ENCODE peak calls at places on chromosome 11, in four cellular contexts. D, H, W and E are unnamed samples.

GRCh38 chr11:99973993-99974392 is 713.1 kb upstream of the ARHGAP42 start:
- DNase-seq in D (no peak), H (no peak), W (no peak), E (no peak)

GRCh38 chr11:124736738-124737137 is 3.0 kb upstream of the NRGN start:
- DNase-seq in D (no peak), H (no peak), W (no peak), E (no peak)

GRCh38 chr11:17473071-17473744 is 3.4 kb downstream of the ABCC8 start:
- DNase-seq in D (no peak), H (no peak), W (peak), E (peak)

GRCh38 chr11:127105578-127105977 is 105.0 kb upstream of the KIRREL3 start:
- DNase-seq in D (no peak), H (no peak), W (no peak), E (no peak)

GRCh38 chr11:46120361-46120710 is 918 bp downstream of the PHF21A start:
- DNase-seq in D (peak), H (no peak), W (no peak), E (no peak)

GRCh38 chr11:68480855-68481510 is 20.4 kb downstream of the PPP6R3 start:
- DNase-seq in D (no peak), H (no peak), W (peak), E (no peak)

GRCh38 chr11:63592975-63593395 is 21.2 kb downstream of the PLAAT3 start:
- DNase-seq in D (no peak), H (no peak), W (peak), E (no peak)

GRCh38 chr11:65643971-65644370 is 6.1 kb downstream of the SIPA1 start:
- DNase-seq in D (no peak), H (no peak), W (no peak), E (no peak)

GRCh38 chr11:45411221-45411946 is 125.2 kb upstream of the SYT13 start:
- DNase-seq in D (no peak), H (no peak), W (peak), E (no peak)

GRCh38 chr11:65863889-65864757 is 3.9 kb downstream of the MUS81 start:
- DNase-seq in D (peak), H (no peak), W (no peak), E (no peak)

GRCh38 chr11:32430586-32431357 is 4.6 kb downstream of the WT1 start:
- DNase-seq in D (no peak), H (no peak), W (no peak), E (peak)

GRCh38 chr11:105202844-105203548 is 63.4 kb upstream of the CARD18 start:
- DNase-seq in D (no peak), H (no peak), W (no peak), E (peak)

GRCh38 chr11:109745996-109746625 is 324.1 kb downstream of the C11orf87 start:
- DNase-seq in D (no peak), H (no peak), W (no peak), E (no peak)

GRCh38 chr11:17915500-17916143 is 97.2 kb downstream of the SERGEF start:
- DNase-seq in D (no peak), H (no peak), W (no peak), E (no peak)

GRCh38 chr11:26993965-26994446 is at the start of gene FIBIN:
- DNase-seq in D (no peak), H (no peak), W (peak), E (peak)

GRCh38 chr11:111335596-111335995 is 37.2 kb downstream of the POU2AF3 start:
- DNase-seq in D (no peak), H (no peak), W (no peak), E (no peak)

GRCh38 chr11:7592706-7593105 is 78.9 kb downstream of the PPFIBP2 start:
- DNase-seq in D (peak), H (peak), W (peak), E (no peak)

GRCh38 chr11:57775474-57775873 is 13.9 kb downstream of the CTNND1 start:
- DNase-seq in D (no peak), H (no peak), W (no peak), E (no peak)

GRCh38 chr11:93567406-93567819 is 24.2 kb upstream of the SMCO4 start:
- DNase-seq in D (no peak), H (peak), W (peak), E (peak)
- H3K27ac ChIP-seq in D (no peak), H (no peak), W (no peak), E (no peak)

GRCh38 chr11:8757533-8757932 is 74.9 kb downstream of the RPL27A start:
- DNase-seq in D (no peak), H (no peak), W (no peak), E (no peak)
- H3K27ac ChIP-seq in D (no peak), H (peak), W (no peak), E (peak)

GRCh38 chr11:71448257-71449161 is at the start of gene DHCR7:
- DNase-seq in D (peak), H (peak), W (peak), E (peak)

GRCh38 chr11:71446150-71446549 is 2.0 kb downstream of the DHCR7 start:
- DNase-seq in D (no peak), H (no peak), W (no peak), E (no peak)

GRCh38 chr11:71447791-71448256 is 369 bp downstream of the DHCR7 start:
- DNase-seq in D (peak), H (no peak), W (no peak), E (peak)

GRCh38 chr11:71444811-71445210 is 3.4 kb downstream of the DHCR7 start:
- DNase-seq in D (no peak), H (no peak), W (no peak), E (no peak)

DNA sequence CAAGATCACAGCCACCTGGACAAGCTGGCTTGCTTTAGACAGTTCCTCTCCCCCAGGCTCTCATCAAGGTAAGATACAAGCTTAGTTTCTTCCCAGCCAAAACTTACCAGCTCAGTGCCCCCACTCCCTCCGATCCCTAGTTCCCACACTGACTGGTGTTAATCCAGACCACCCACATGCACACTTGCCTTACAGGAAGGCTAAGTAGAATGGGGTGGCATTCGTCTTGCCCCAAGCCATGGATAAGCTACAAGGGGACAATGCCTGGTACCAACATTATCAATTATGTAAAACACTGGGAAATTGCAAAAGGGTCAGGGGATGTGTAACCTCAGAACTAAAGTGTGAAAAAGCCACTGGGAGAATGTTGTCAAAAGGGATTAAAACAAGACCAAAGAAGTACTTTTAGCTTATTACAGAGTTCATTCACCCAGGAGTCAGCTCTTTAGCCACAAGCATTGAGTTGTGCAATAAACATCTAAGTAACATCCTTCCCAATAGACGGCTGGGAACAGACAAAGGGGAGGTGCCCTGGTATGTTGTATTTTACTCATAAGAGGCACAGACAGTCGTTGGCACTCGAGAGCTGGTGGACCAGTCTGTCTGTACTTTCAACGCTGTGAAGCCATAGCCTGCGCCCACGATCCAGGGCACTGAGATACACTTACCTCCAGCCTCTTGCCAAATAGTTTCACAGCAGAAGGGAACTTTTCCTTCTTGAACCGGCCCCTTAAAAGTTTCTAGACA is 1.1 kb downstream of the DHCR7 start:
- DNase-seq in D (no peak), H (peak), W (peak), E (no peak)
- H3K27ac ChIP-seq in D (peak), H (peak), W (no peak), E (no peak)

DNA sequence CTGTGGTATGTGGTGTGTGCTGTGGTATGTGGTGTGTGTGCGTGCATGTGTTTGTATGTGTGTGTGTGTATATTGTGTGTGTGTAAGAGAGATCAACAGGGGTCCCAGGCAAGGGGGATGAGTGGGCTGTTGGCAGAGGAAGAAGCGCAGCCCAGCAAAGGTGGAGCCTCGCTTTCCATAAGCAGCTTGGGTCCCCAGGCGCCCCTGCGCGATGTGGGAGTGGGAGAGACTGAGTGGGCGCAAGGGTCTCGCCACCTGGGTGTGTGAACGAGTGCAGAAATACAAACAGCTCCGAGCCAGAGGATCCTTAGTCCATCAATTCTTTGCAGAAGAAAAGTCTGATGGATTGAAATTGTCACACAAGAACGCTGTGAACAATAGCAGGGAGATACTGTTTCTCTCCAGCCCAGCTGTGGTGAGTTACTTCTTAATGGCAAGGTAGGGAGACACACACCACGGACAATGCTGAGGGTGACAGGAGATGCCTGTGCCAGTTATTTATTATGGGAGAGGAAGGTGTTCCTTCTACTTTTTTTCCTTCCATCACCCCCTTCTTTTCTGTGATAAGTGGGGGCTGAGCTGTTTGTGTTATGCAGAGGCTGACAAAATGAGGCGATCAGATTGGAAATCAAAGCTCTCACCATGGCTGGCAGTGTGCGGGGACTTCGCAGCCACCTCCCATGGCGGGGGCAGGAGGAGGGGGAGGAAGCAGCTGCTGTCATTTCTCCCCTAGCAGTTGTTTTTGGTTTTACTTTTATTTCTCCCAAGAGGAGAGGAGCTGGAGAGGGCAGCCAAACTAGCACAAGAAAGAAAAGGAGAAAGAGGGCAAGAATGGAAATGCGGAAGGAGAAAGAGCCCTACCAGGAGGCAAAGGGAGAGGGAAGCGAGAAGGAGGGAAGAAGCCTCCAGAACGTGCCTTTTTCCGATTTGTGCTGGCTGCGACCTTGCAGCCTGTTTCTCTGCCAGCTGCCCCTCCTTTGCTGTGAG is 755.7 kb downstream of the NTM start:
- DNase-seq in D (no peak), H (no peak), W (peak), E (peak)
- H3K27ac ChIP-seq in D (no peak), H (peak), W (peak), E (no peak)

DNA sequence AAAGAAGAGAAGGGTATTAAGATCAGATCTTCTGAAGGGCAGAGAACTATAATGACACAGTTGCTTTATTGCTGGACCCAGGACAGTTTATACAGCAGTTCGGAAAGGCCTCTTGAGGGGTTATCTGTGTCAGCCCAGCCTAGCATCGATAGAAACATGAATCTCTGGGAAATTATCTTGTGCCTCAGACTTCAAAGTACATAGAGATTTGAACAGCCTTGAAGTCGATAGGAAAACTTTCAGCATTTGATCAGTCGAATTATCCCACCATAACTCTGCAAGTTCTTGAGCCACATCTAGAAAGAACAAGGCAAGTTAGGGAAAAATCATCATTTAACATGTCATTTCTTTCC is 2.5 kb upstream of the LMO2 start:
- DNase-seq in D (no peak), H (no peak), W (no peak), E (no peak)
- H3K27ac ChIP-seq in D (no peak), H (no peak), W (no peak), E (no peak)

DNA sequence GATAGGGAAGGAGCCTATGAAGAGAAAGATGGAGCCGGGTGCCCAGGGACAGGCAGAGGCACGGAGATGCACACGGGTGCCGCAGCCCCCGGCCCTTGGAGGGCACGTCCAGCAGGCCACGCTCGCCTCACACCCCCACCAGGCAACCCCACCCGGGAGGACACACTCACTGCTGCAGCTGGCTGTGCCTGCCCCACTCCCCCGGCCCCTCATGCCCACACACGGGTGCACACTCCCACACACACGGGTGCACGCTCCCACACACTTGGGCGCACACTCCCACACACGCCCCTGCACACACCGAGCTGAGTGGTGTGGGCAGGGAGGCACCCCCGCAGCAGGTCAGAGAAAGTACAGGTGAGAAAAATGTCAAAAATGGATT is 1.1 kb downstream of the MOB2 start:
- DNase-seq in D (peak), H (no peak), W (no peak), E (no peak)
- H3K27ac ChIP-seq in D (peak), H (peak), W (no peak), E (peak)

GRCh38 chr11:11400121-11400520 is 47.1 kb upstream of the CSNK2A3 start:
- DNase-seq in D (no peak), H (no peak), W (no peak), E (no peak)

GRCh38 chr11:11401960-11402359 is 48.9 kb upstream of the CSNK2A3 start:
- DNase-seq in D (no peak), H (no peak), W (no peak), E (no peak)

GRCh38 chr11:11403763-11404725 is 51.0 kb upstream of the CSNK2A3 start:
- DNase-seq in D (no peak), H (no peak), W (peak), E (peak)

GRCh38 chr11:11397043-11397415 is 44.0 kb upstream of the CSNK2A3 start:
- DNase-seq in D (no peak), H (no peak), W (no peak), E (peak)

DNA sequence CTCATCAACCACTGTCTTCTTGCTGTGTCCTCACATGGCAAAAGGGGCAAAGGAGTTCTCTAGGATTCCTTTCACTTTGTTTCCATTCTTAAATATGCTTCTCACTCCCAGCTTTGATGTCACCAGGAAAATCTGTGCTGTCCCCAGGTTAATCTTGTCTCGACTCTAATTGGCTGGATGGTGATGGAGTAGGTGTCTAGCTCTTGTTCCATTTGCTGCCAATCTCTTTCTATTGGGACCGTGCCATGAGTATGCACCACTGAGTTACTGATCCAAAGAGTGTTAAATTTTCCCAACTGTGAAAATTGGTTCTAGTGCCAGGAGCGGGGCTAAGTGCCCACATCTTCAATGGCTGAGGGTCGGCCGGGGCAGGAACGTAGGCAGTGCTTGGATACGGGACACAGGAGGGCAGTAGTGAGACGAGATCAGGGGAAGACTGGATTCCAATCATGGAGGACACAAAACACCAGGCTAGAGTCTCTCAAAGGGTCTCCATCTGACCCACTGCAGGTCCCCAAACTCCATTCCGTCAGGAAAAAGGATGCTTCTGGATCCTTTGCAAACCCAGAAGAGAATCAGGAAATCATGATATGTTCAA is 47.7 kb upstream of the CSNK2A3 start:
- DNase-seq in D (no peak), H (no peak), W (no peak), E (no peak)
- H3K27ac ChIP-seq in D (no peak), H (no peak), W (no peak), E (no peak)

GRCh38 chr11:119918356-119918755 is 189.4 kb upstream of the NECTIN1 start:
- DNase-seq in D (no peak), H (no peak), W (no peak), E (no peak)

GRCh38 chr11:119919656-119920055 is 190.7 kb upstream of the NECTIN1 start:
- DNase-seq in D (no peak), H (no peak), W (no peak), E (no peak)

GRCh38 chr11:119921571-119921970 is 192.6 kb upstream of the NECTIN1 start:
- DNase-seq in D (no peak), H (no peak), W (no peak), E (no peak)

GRCh38 chr11:119916568-119916967 is 187.6 kb upstream of the NECTIN1 start:
- DNase-seq in D (no peak), H (no peak), W (no peak), E (no peak)

GRCh38 chr11:119920666-119921065 is 191.7 kb upstream of the NECTIN1 start:
- DNase-seq in D (no peak), H (no peak), W (no peak), E (no peak)
- H3K27ac ChIP-seq in D (no peak), H (no peak), W (no peak), E (no peak)